ENCODE peak calls at places on chromosomes 16 and 17, in six cellular contexts. One of them, this sample, is unnamed.

GRCh38 chr16:53456625-53457024 is 22.4 kb downstream of the RBL2 start:
- DNase-seq in heart right ventricle: no peak
- DNase-seq in fibroblast of lung: no peak
- DNase-seq in H9: no peak
- DNase-seq in HL-60: peak; percentile 58
- DNase-seq in neural progenitor cell: no peak
- DNase-seq in this sample: no peak

GRCh38 chr17:63082952-63083351 is 116.9 kb downstream of the TANC2 start:
- DNase-seq in neural progenitor cell: no peak
- DNase-seq in H9: no peak
- DNase-seq in heart right ventricle: no peak
- DNase-seq in HL-60: no peak
- DNase-seq in fibroblast of lung: peak; percentile 56
- DNase-seq in this sample: no peak

GRCh38 chr16:88087517-88087877 is 136.3 kb downstream of the BANP start:
- DNase-seq in heart right ventricle: no peak
- DNase-seq in H9: no peak
- DNase-seq in HL-60: no peak
- DNase-seq in neural progenitor cell: peak; percentile 1
- DNase-seq in fibroblast of lung: no peak
- DNase-seq in this sample: no peak

GRCh38 chr17:43732961-43733360 is 25.6 kb downstream of the SOST start:
- DNase-seq in fibroblast of lung: peak; percentile 94
- DNase-seq in neural progenitor cell: no peak
- DNase-seq in heart right ventricle: no peak
- DNase-seq in HL-60: no peak
- DNase-seq in H9: no peak
- DNase-seq in this sample: no peak

GRCh38 chr16:4900036-4900435 is 36.9 kb downstream of the PPL start:
- DNase-seq in heart right ventricle: no peak
- DNase-seq in neural progenitor cell: no peak
- DNase-seq in H9: no peak
- DNase-seq in HL-60: no peak
- DNase-seq in fibroblast of lung: peak; percentile 6
- DNase-seq in this sample: no peak

GRCh38 chr16:72300892-72301291 is 128.9 kb upstream of the PMFBP1 start:
- DNase-seq in fibroblast of lung: no peak
- DNase-seq in heart right ventricle: no peak
- DNase-seq in H9: no peak
- DNase-seq in neural progenitor cell: no peak
- DNase-seq in HL-60: no peak
- DNase-seq in this sample: no peak

GRCh38 chr16:15682105-15682570 is 32.1 kb downstream of the NDE1 start:
- DNase-seq in neural progenitor cell: peak; percentile 26
- DNase-seq in fibroblast of lung: peak; percentile 68
- DNase-seq in HL-60: peak; percentile 73
- DNase-seq in H9: peak; percentile 55
- DNase-seq in heart right ventricle: no peak
- DNase-seq in this sample: no peak

GRCh38 chr16:71927383-71927782 is 32.1 kb downstream of the IST1 start:
- DNase-seq in heart right ventricle: peak; percentile 73
- DNase-seq in neural progenitor cell: no peak
- DNase-seq in fibroblast of lung: peak; percentile 91
- DNase-seq in HL-60: no peak
- DNase-seq in H9: no peak
- DNase-seq in this sample: peak; percentile 40

GRCh38 chr17:17913695-17914332 is 58.4 kb downstream of the TOM1L2 start:
- DNase-seq in fibroblast of lung: peak; percentile 90
- DNase-seq in heart right ventricle: peak; percentile 60
- DNase-seq in HL-60: peak; percentile 3
- DNase-seq in H9: peak; percentile 92
- DNase-seq in neural progenitor cell: peak; percentile 37
- DNase-seq in this sample: peak; percentile 28

GRCh38 chr17:20934288-20934687 is 108.5 kb downstream of the USP22 start:
- DNase-seq in neural progenitor cell: no peak
- DNase-seq in HL-60: no peak
- DNase-seq in fibroblast of lung: peak; percentile 7
- DNase-seq in H9: no peak
- DNase-seq in heart right ventricle: no peak
- DNase-seq in this sample: no peak

GRCh38 chr16:87731607-87732006 is 34.2 kb downstream of the KLHDC4 start:
- DNase-seq in H9: no peak
- DNase-seq in fibroblast of lung: no peak
- DNase-seq in heart right ventricle: no peak
- DNase-seq in HL-60: no peak
- DNase-seq in neural progenitor cell: no peak
- DNase-seq in this sample: no peak

GRCh38 chr17:21282231-21282630 is 2.3 kb upstream of the MAP2K3 start:
- DNase-seq in neural progenitor cell: no peak
- DNase-seq in HL-60: no peak
- DNase-seq in H9: no peak
- DNase-seq in heart right ventricle: no peak
- DNase-seq in fibroblast of lung: peak; percentile 97
- DNase-seq in this sample: no peak

GRCh38 chr16:72928089-72928981 is 119.6 kb downstream of the ZFHX3 start:
- DNase-seq in fibroblast of lung: no peak
- DNase-seq in neural progenitor cell: no peak
- DNase-seq in H9: no peak
- DNase-seq in heart right ventricle: no peak
- DNase-seq in HL-60: no peak
- DNase-seq in this sample: no peak

GRCh38 chr16:68128577-68129305 is 43.6 kb downstream of the NFATC3 start:
- DNase-seq in H9: no peak
- DNase-seq in neural progenitor cell: no peak
- DNase-seq in HL-60: no peak
- DNase-seq in fibroblast of lung: peak; percentile 63
- DNase-seq in heart right ventricle: no peak
- DNase-seq in this sample: no peak

GRCh38 chr17:60301644-60302043 is 90.3 kb downstream of the USP32 start:
- DNase-seq in HL-60: no peak
- DNase-seq in fibroblast of lung: no peak
- DNase-seq in neural progenitor cell: no peak
- DNase-seq in heart right ventricle: no peak
- DNase-seq in H9: no peak
- DNase-seq in this sample: no peak

GRCh38 chr17:50051082-50051576 is 4.8 kb upstream of the ITGA3 start:
- DNase-seq in HL-60: peak; percentile 7
- DNase-seq in neural progenitor cell: no peak
- DNase-seq in heart right ventricle: no peak
- DNase-seq in fibroblast of lung: peak; percentile 88
- DNase-seq in H9: peak; percentile 75
- DNase-seq in this sample: no peak

GRCh38 chr17:29138184-29138955 is 41.8 kb downstream of the MYO18A start:
- DNase-seq in heart right ventricle: no peak
- DNase-seq in H9: no peak
- DNase-seq in neural progenitor cell: no peak
- DNase-seq in HL-60: no peak
- DNase-seq in fibroblast of lung: peak; percentile 37
- DNase-seq in this sample: no peak

GRCh38 chr17:72075995-72076677 is 44.7 kb upstream of the SOX9 start:
- DNase-seq in neural progenitor cell: peak; percentile 28
- DNase-seq in HL-60: no peak
- DNase-seq in H9: no peak
- DNase-seq in heart right ventricle: no peak
- DNase-seq in fibroblast of lung: no peak
- DNase-seq in this sample: no peak

GRCh38 chr17:53996131-53996530 is 173.4 kb downstream of the KIF2B start:
- DNase-seq in H9: no peak
- DNase-seq in neural progenitor cell: no peak
- DNase-seq in HL-60: no peak
- DNase-seq in fibroblast of lung: no peak
- DNase-seq in heart right ventricle: no peak
- DNase-seq in this sample: no peak

GRCh38 chr16:354971-355441 is 2.5 kb upstream of the AXIN1 start:
- DNase-seq in H9: no peak
- DNase-seq in heart right ventricle: no peak
- DNase-seq in HL-60: no peak
- DNase-seq in neural progenitor cell: no peak
- DNase-seq in fibroblast of lung: no peak
- DNase-seq in this sample: no peak

GRCh38 chr16:65410801-65411200 is 288.9 kb upstream of the CDH11 start:
- DNase-seq in HL-60: no peak
- DNase-seq in neural progenitor cell: no peak
- DNase-seq in H9: no peak
- DNase-seq in fibroblast of lung: peak; percentile 82
- DNase-seq in heart right ventricle: no peak
- DNase-seq in this sample: no peak

GRCh38 chr17:3546521-3546920 is 11.1 kb downstream of the TRPV3 start:
- DNase-seq in heart right ventricle: no peak
- DNase-seq in HL-60: no peak
- DNase-seq in H9: no peak
- DNase-seq in neural progenitor cell: no peak
- DNase-seq in fibroblast of lung: no peak
- DNase-seq in this sample: no peak

GRCh38 chr16:15899538-15900100 is 11.2 kb upstream of the CEP20 start:
- DNase-seq in fibroblast of lung: peak; percentile 98
- DNase-seq in H9: peak; percentile 58
- DNase-seq in heart right ventricle: no peak
- DNase-seq in neural progenitor cell: no peak
- DNase-seq in HL-60: peak; percentile 65
- DNase-seq in this sample: no peak

GRCh38 chr17:42329025-42329976 is 41.0 kb downstream of the STAT5A start:
- DNase-seq in heart right ventricle: no peak
- DNase-seq in HL-60: no peak
- DNase-seq in fibroblast of lung: peak; percentile 91
- DNase-seq in H9: peak; percentile 95
- DNase-seq in neural progenitor cell: peak; percentile 90
- DNase-seq in this sample: no peak

GRCh38 chr17:82893779-82894178 is 54.0 kb upstream of the ZNF750 start:
- DNase-seq in HL-60: no peak
- DNase-seq in fibroblast of lung: no peak
- DNase-seq in heart right ventricle: no peak
- DNase-seq in neural progenitor cell: no peak
- DNase-seq in H9: no peak
- DNase-seq in this sample: no peak

GRCh38 chr17:49708515-49709161 is 874 bp upstream of the SLC35B1 start:
- DNase-seq in HL-60: peak; percentile 8
- DNase-seq in heart right ventricle: no peak
- DNase-seq in H9: peak; percentile 68
- DNase-seq in neural progenitor cell: peak; percentile 11
- DNase-seq in fibroblast of lung: peak; percentile 15
- DNase-seq in this sample: no peak

GRCh38 chr16:56019274-56019673 is 144.1 kb upstream of the CES5A start:
- DNase-seq in heart right ventricle: no peak
- DNase-seq in fibroblast of lung: no peak
- DNase-seq in neural progenitor cell: no peak
- DNase-seq in H9: no peak
- DNase-seq in HL-60: no peak
- DNase-seq in this sample: no peak

GRCh38 chr16:24819462-24820040 is 26.2 kb upstream of the SLC5A11 start:
- DNase-seq in HL-60: no peak
- DNase-seq in heart right ventricle: no peak
- DNase-seq in fibroblast of lung: no peak
- DNase-seq in neural progenitor cell: no peak
- DNase-seq in H9: no peak
- DNase-seq in this sample: no peak

GRCh38 chr16:56982695-56983094 is 6.7 kb upstream of the NLRC5 start:
- DNase-seq in neural progenitor cell: no peak
- DNase-seq in fibroblast of lung: no peak
- DNase-seq in heart right ventricle: no peak
- DNase-seq in HL-60: no peak
- DNase-seq in H9: no peak
- DNase-seq in this sample: no peak

DNA sequence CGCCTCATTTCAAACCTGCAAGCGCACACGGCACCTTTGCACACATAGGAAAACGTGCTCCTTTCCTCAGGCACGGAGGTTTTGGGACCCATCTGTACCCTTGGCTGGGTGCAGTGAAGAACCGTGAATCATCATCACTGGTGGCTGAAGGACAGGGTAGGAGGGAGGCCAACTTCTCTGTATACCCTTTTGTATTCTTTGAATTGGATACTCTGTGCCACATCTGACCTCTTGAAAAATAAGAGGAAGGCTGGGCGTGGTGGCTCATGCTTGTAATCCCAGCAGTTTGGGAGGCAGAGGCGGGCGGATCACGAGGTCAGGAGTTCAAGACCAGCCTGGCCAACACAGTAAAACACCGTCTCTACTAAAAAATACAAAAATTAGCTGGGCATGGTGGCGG is 11.7 kb downstream of the GPRC5B start:
- DNase-seq in fibroblast of lung: no peak
- DNase-seq in HL-60: no peak
- DNase-seq in heart right ventricle: no peak
- DNase-seq in neural progenitor cell: no peak
- DNase-seq in H9: no peak
- DNase-seq in this sample: no peak
- H3K27ac ChIP-seq in fibroblast of lung: no peak overlapping the region
- H3K27ac ChIP-seq in HL-60: no peak overlapping the region
- H3K27ac ChIP-seq in heart right ventricle: no peak overlapping the region
- H3K27ac ChIP-seq in neural progenitor cell: no peak overlapping the region
- H3K27ac ChIP-seq in H9: no peak overlapping the region
- H3K27ac ChIP-seq in this sample: no peak overlapping the region

GRCh38 chr17:80031691-80032480 is 3.8 kb downstream of the TBC1D16 start:
- DNase-seq in HL-60: no peak
- DNase-seq in neural progenitor cell: no peak
- DNase-seq in fibroblast of lung: no peak
- DNase-seq in heart right ventricle: no peak
- DNase-seq in H9: peak; percentile 18
- DNase-seq in this sample: no peak

GRCh38 chr17:80032614-80033171 is 3.0 kb downstream of the TBC1D16 start:
- DNase-seq in fibroblast of lung: no peak
- DNase-seq in neural progenitor cell: no peak
- DNase-seq in heart right ventricle: no peak
- DNase-seq in H9: no peak
- DNase-seq in HL-60: no peak
- DNase-seq in this sample: no peak

GRCh38 chr17:80029235-80029974 is 6.3 kb downstream of the TBC1D16 start:
- DNase-seq in H9: no peak
- DNase-seq in neural progenitor cell: no peak
- DNase-seq in fibroblast of lung: peak; percentile 72
- DNase-seq in HL-60: no peak
- DNase-seq in heart right ventricle: peak; percentile 82
- DNase-seq in this sample: peak; percentile 97

GRCh38 chr17:80028030-80028429 is 7.6 kb downstream of the TBC1D16 start:
- DNase-seq in neural progenitor cell: no peak
- DNase-seq in HL-60: no peak
- DNase-seq in fibroblast of lung: no peak
- DNase-seq in H9: no peak
- DNase-seq in heart right ventricle: no peak
- DNase-seq in this sample: no peak

GRCh38 chr17:80030730-80031410 is 4.8 kb downstream of the TBC1D16 start:
- DNase-seq in HL-60: no peak
- DNase-seq in heart right ventricle: no peak
- DNase-seq in H9: no peak
- DNase-seq in neural progenitor cell: no peak
- DNase-seq in fibroblast of lung: no peak
- DNase-seq in this sample: no peak
- TF ChIP-seq CTCF in HL-60: no peak
- TF ChIP-seq CTCF in heart right ventricle: no peak
- TF ChIP-seq CTCF in H9: no peak
- TF ChIP-seq CTCF in neural progenitor cell: no peak
- TF ChIP-seq CTCF in fibroblast of lung: no peak
- TF ChIP-seq CTCF in this sample: no peak

GRCh38 chr17:81829858-81830257 is 3.2 kb downstream of the MCRIP1 start:
- DNase-seq in heart right ventricle: no peak
- DNase-seq in fibroblast of lung: no peak
- DNase-seq in H9: no peak
- DNase-seq in HL-60: no peak
- DNase-seq in neural progenitor cell: no peak
- DNase-seq in this sample: no peak
- H3K27ac ChIP-seq in heart right ventricle: no peak overlapping the region
- H3K27ac ChIP-seq in fibroblast of lung: no peak overlapping the region
- H3K27ac ChIP-seq in H9: no peak overlapping the region
- H3K27ac ChIP-seq in HL-60: no peak overlapping the region
- H3K27ac ChIP-seq in neural progenitor cell: no peak overlapping the region
- H3K27ac ChIP-seq in this sample: no peak overlapping the region

GRCh38 chr16:21283521-21284289 is 5.6 kb upstream of the CRYM start:
- DNase-seq in neural progenitor cell: peak; percentile 90
- DNase-seq in heart right ventricle: peak; percentile 43
- DNase-seq in H9: peak; percentile 86
- DNase-seq in HL-60: peak; percentile 29
- DNase-seq in fibroblast of lung: peak; percentile 48
- DNase-seq in this sample: no peak
- TF ChIP-seq CTCF in neural progenitor cell: peak; percentile 55
- TF ChIP-seq CTCF in heart right ventricle: no peak
- TF ChIP-seq CTCF in H9: peak; percentile 58
- TF ChIP-seq CTCF in HL-60: no peak
- TF ChIP-seq CTCF in fibroblast of lung: peak; percentile 39
- TF ChIP-seq CTCF in this sample: no peak